ENCODE peak calls at places on chromosomes 12 and 14, in four cellular contexts. One of them, this sample, is unnamed.

GRCh38 chr12:102023343-102023930 is 38.4 kb downstream of the WASHC3 start:
- DNase-seq in CD4-positive, alpha-beta memory T cell: no peak
- DNase-seq in fibroblast of lung: peak; percentile 46
- DNase-seq in NT2/D1: no peak
- DNase-seq in this sample: no peak

GRCh38 chr14:74786916-74787315 is 23.8 kb downstream of the YLPM1 start:
- DNase-seq in CD4-positive, alpha-beta memory T cell: no peak
- DNase-seq in fibroblast of lung: no peak
- DNase-seq in NT2/D1: no peak
- DNase-seq in this sample: no peak

GRCh38 chr14:46988312-46988711 is 336.7 kb upstream of the RPL10L start:
- DNase-seq in CD4-positive, alpha-beta memory T cell: no peak
- DNase-seq in fibroblast of lung: no peak
- DNase-seq in NT2/D1: no peak
- DNase-seq in this sample: no peak

GRCh38 chr14:70808402-70809237 is 693 bp downstream of the MAP3K9 start:
- DNase-seq in CD4-positive, alpha-beta memory T cell: peak; percentile 15
- DNase-seq in fibroblast of lung: no peak
- DNase-seq in NT2/D1: no peak
- DNase-seq in this sample: no peak

GRCh38 chr12:18492372-18493025 is 231.2 kb downstream of the PIK3C2G start:
- DNase-seq in CD4-positive, alpha-beta memory T cell: no peak
- DNase-seq in fibroblast of lung: peak; percentile 78
- DNase-seq in NT2/D1: no peak
- DNase-seq in this sample: no peak

GRCh38 chr14:77203611-77204456 is 22.2 kb downstream of the TMEM63C start:
- DNase-seq in CD4-positive, alpha-beta memory T cell: no peak
- DNase-seq in fibroblast of lung: no peak
- DNase-seq in NT2/D1: no peak
- DNase-seq in this sample: no peak

GRCh38 chr14:32077081-32078029 is at the start of gene ARHGAP5:
- DNase-seq in CD4-positive, alpha-beta memory T cell: no peak
- DNase-seq in fibroblast of lung: peak; percentile 37
- DNase-seq in NT2/D1: no peak
- DNase-seq in this sample: no peak

GRCh38 chr14:77369280-77369679 is 7.6 kb downstream of the TMED8 start:
- DNase-seq in CD4-positive, alpha-beta memory T cell: peak; percentile 38
- DNase-seq in fibroblast of lung: no peak
- DNase-seq in NT2/D1: no peak
- DNase-seq in this sample: no peak

GRCh38 chr12:69129564-69129963 is 109.8 kb upstream of the CPSF6 start:
- DNase-seq in CD4-positive, alpha-beta memory T cell: no peak
- DNase-seq in fibroblast of lung: no peak
- DNase-seq in NT2/D1: no peak
- DNase-seq in this sample: no peak

GRCh38 chr12:128771681-128772080 is 52.1 kb downstream of the SLC15A4 start:
- DNase-seq in CD4-positive, alpha-beta memory T cell: no peak
- DNase-seq in fibroblast of lung: peak; percentile 56
- DNase-seq in NT2/D1: no peak
- DNase-seq in this sample: no peak

GRCh38 chr12:120101182-120101581 is 15.4 kb downstream of the RAB35 start:
- DNase-seq in CD4-positive, alpha-beta memory T cell: no peak
- DNase-seq in fibroblast of lung: peak; percentile 27
- DNase-seq in NT2/D1: no peak
- DNase-seq in this sample: no peak

GRCh38 chr12:120102189-120103043 is 14.1 kb downstream of the RAB35 start:
- DNase-seq in CD4-positive, alpha-beta memory T cell: no peak
- DNase-seq in fibroblast of lung: no peak
- DNase-seq in NT2/D1: no peak
- DNase-seq in this sample: no peak

GRCh38 chr12:120101617-120102016 is 14.9 kb downstream of the RAB35 start:
- DNase-seq in CD4-positive, alpha-beta memory T cell: no peak
- DNase-seq in fibroblast of lung: no peak
- DNase-seq in NT2/D1: no peak
- DNase-seq in this sample: no peak

GRCh38 chr12:120103371-120103770 is 13.2 kb downstream of the RAB35 start:
- DNase-seq in CD4-positive, alpha-beta memory T cell: no peak
- DNase-seq in fibroblast of lung: no peak
- DNase-seq in NT2/D1: no peak
- DNase-seq in this sample: no peak

GRCh38 chr12:120103044-120103338 is 13.6 kb downstream of the RAB35 start:
- DNase-seq in CD4-positive, alpha-beta memory T cell: no peak
- DNase-seq in fibroblast of lung: no peak
- DNase-seq in NT2/D1: no peak
- DNase-seq in this sample: no peak
- H3K36me3 ChIP-seq in CD4-positive, alpha-beta memory T cell: peaks cover 55% of the 10 kb centered on the region
- H3K36me3 ChIP-seq in fibroblast of lung: peaks cover 15% of the 10 kb centered on the region
- H3K36me3 ChIP-seq in NT2/D1: peaks cover 90% of the 10 kb centered on the region
- H3K36me3 ChIP-seq in this sample: peaks cover 14% of the 10 kb centered on the region

GRCh38 chr12:107351109-107351508 is 257.8 kb upstream of the CRY1 start:
- DNase-seq in CD4-positive, alpha-beta memory T cell: no peak
- DNase-seq in fibroblast of lung: no peak
- DNase-seq in NT2/D1: no peak
- DNase-seq in this sample: no peak
- H3K4me1 ChIP-seq in CD4-positive, alpha-beta memory T cell: peaks cover 30% of the 10 kb centered on the region
- H3K4me1 ChIP-seq in fibroblast of lung: peaks cover 2% of the 10 kb centered on the region
- H3K4me1 ChIP-seq in NT2/D1: peaks cover 4% of the 10 kb centered on the region
- H3K4me1 ChIP-seq in this sample: peaks cover 1% of the 10 kb centered on the region

GRCh38 chr12:10021342-10021741 is 9.1 kb upstream of the CLEC9A start:
- DNase-seq in CD4-positive, alpha-beta memory T cell: no peak
- DNase-seq in fibroblast of lung: no peak
- DNase-seq in NT2/D1: no peak
- DNase-seq in this sample: no peak
- H3K36me3 ChIP-seq in CD4-positive, alpha-beta memory T cell: no peaks in the 10 kb centered on the region
- H3K36me3 ChIP-seq in fibroblast of lung: no peaks in the 10 kb centered on the region
- H3K36me3 ChIP-seq in NT2/D1: no peaks in the 10 kb centered on the region
- H3K36me3 ChIP-seq in this sample: no peaks in the 10 kb centered on the region

GRCh38 chr12:3677609-3678008 is 75.3 kb downstream of the CRACR2A start:
- DNase-seq in CD4-positive, alpha-beta memory T cell: no peak
- DNase-seq in fibroblast of lung: no peak
- DNase-seq in NT2/D1: no peak
- DNase-seq in this sample: no peak

GRCh38 chr12:3681595-3681921 is 71.4 kb downstream of the CRACR2A start:
- DNase-seq in CD4-positive, alpha-beta memory T cell: no peak
- DNase-seq in fibroblast of lung: no peak
- DNase-seq in NT2/D1: no peak
- DNase-seq in this sample: no peak

GRCh38 chr12:3683670-3684069 is 69.2 kb downstream of the CRACR2A start:
- DNase-seq in CD4-positive, alpha-beta memory T cell: no peak
- DNase-seq in fibroblast of lung: peak; percentile 27
- DNase-seq in NT2/D1: no peak
- DNase-seq in this sample: no peak

GRCh38 chr12:3679831-3680230 is 73.1 kb downstream of the CRACR2A start:
- DNase-seq in CD4-positive, alpha-beta memory T cell: no peak
- DNase-seq in fibroblast of lung: no peak
- DNase-seq in NT2/D1: no peak
- DNase-seq in this sample: no peak

DNA sequence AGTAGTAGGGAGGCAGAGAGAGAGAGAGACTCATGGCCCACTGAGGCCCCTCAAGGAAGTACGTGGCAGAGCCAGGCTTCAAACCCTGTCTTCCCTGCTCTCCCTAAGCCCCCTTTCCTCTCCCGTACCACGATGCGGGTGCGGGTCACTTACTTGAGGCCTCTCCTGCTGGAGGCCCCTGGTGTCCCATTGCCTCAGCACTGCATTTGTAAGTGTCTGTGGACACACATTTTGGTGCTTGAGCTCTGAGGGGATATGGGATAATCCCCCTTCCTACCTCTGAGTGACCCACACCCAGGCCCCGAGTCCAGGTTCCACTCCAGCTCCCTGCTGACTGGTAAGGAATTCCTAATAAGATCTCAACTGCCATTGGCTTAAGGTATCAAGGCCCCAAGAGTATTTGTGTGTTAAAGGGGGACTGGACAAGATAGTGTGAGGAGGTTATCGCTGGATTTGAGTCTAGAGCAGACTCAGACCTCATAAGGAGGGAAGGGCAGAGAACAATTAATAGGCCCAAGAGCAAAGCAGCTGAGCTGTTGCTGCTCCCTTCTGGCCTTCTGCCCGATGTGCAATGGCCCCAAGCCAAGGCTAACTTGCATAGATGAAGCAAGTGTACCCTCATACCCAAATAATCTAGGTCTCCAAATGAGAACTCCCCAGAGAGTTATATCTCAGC is 71.9 kb downstream of the CRACR2A start:
- DNase-seq in CD4-positive, alpha-beta memory T cell: no peak
- DNase-seq in fibroblast of lung: peak; percentile 43
- DNase-seq in NT2/D1: no peak
- DNase-seq in this sample: no peak
- H3K4me1 ChIP-seq in CD4-positive, alpha-beta memory T cell: no peaks in the 10 kb centered on the region
- H3K4me1 ChIP-seq in fibroblast of lung: no peaks in the 10 kb centered on the region
- H3K4me1 ChIP-seq in NT2/D1: no peaks in the 10 kb centered on the region
- H3K4me1 ChIP-seq in this sample: no peaks in the 10 kb centered on the region

DNA sequence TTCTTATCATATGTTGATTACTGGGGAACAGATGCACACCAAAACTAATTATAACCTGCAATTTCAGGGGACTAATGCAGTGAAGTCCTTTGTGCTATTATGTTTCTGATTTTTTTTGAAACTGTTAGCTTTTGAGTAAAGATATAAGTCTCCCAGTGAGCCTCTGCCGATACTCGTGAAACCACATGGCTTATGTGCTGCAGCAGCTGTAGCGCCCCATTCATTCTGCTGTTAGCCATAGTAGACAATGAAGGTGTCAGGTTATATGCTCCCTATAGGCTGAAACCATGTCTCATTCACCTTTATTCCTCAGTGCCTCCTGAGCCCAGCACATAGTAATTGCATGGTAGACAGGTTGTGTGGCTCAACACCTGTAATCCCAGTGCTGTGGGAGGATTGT is 24.9 kb downstream of the GOLGA5 start:
- DNase-seq in CD4-positive, alpha-beta memory T cell: no peak
- DNase-seq in fibroblast of lung: no peak
- DNase-seq in NT2/D1: no peak
- DNase-seq in this sample: no peak
- H3K36me3 ChIP-seq in CD4-positive, alpha-beta memory T cell: peaks cover 66% of the 10 kb centered on the region
- H3K36me3 ChIP-seq in fibroblast of lung: peaks cover 10% of the 10 kb centered on the region
- H3K36me3 ChIP-seq in NT2/D1: peaks cover 54% of the 10 kb centered on the region
- H3K36me3 ChIP-seq in this sample: peaks cover 5% of the 10 kb centered on the region

This sample was measured in iPS DF 6.9.